ENCODE peak calls at places on chromosomes 12 and 14, in ten cellular contexts. S is kidney tubule cell; X is posterior cingulate gyrus; P is NCI-H1436; O is GM06990; A is activated CD8-positive, alpha-beta T cell treated with anti-CD3 and anti-CD28 coated beads, Interleukin-2, amount 10 ng/mL, durations not matched to agents 7 days and 5 days; E is glutamatergic neuron; W is GM04504; K is H4; V is stimulated activated CD8-positive, alpha-beta memory T cell treated with anti-CD3 and anti-CD28 coated beads, Interleukin-4, amount 100 ng/mL, for 1 hour. U is an unnamed sample.

GRCh38 chr12:124399622-124400021 is 104.7 kb downstream of the RFLNA start:
- DNase-seq in W (no peak), V (no peak), P (no peak), X (peak; percentile 91), O (no peak), A (peak; percentile 41), K (no peak), E (peak; percentile 64), S (no peak), U (no peak)

GRCh38 chr12:115507951-115508722 is 769.4 kb downstream of the MED13L start:
- DNase-seq in S (no peak), K (no peak), P (no peak), E (no peak), X (no peak), W (no peak), V (no peak), O (no peak), A (no peak), U (no peak)

GRCh38 chr14:24436355-24437019 is 6.1 kb downstream of the SDR39U1 start:
- DNase-seq in O (no peak), W (peak; percentile 62), K (peak; percentile 57), S (peak; percentile 79), X (no peak), V (no peak), P (peak; percentile 38), A (peak; percentile 65), E (peak; percentile 39), U (peak; percentile 50)

GRCh38 chr12:130161261-130162231 is 718 bp upstream of the FZD10 start:
- DNase-seq in P (no peak), A (no peak), K (peak; percentile 56), O (no peak), X (no peak), E (peak; percentile 41), W (no peak), V (no peak), S (peak; percentile 3), U (no peak)

GRCh38 chr12:6703631-6704030 is 3.0 kb upstream of the PIANP start:
- DNase-seq in A (peak; percentile 37), V (no peak), P (no peak), O (no peak), X (no peak), K (no peak), S (no peak), W (no peak), E (peak; percentile 69), U (no peak)

GRCh38 chr14:75578786-75579781 is 664 bp downstream of the FLVCR2 start:
- DNase-seq in P (no peak), V (no peak), E (no peak), K (peak; percentile 19), A (no peak), W (no peak), X (no peak), S (peak; percentile 54), O (no peak), U (no peak)

GRCh38 chr14:99231850-99232401 is 40.1 kb downstream of the BCL11B start:
- DNase-seq in W (no peak), P (no peak), S (no peak), E (peak; percentile 56), V (no peak), O (no peak), A (peak; percentile 62), K (peak; percentile 51), X (peak; percentile 69), U (no peak)

GRCh38 chr14:101072945-101073597 is 169.5 kb upstream of the RTL1 start:
- DNase-seq in E (peak; percentile 82), X (peak; percentile 96), O (peak; percentile 23), P (peak; percentile 88), W (peak; percentile 77), K (peak; percentile 99), V (no peak), S (peak; percentile 99), A (no peak), U (no peak)

GRCh38 chr12:57093412-57094193 is 4.7 kb downstream of the NAB2 start:
- DNase-seq in K (peak; percentile 22), S (peak; percentile 50), X (peak; percentile 96), A (peak; percentile 79), O (peak; percentile 81), V (no peak), P (no peak), W (peak; percentile 46), E (peak; percentile 76), U (peak; percentile 29)

GRCh38 chr14:75141967-75142366 is 15.1 kb upstream of the NEK9 start:
- DNase-seq in K (peak; percentile 12), A (peak; percentile 49), S (no peak), O (no peak), E (no peak), P (no peak), X (no peak), V (no peak), W (no peak), U (peak; percentile 25)

GRCh38 chr12:11718768-11719253 is 69.3 kb downstream of the ETV6 start:
- DNase-seq in E (no peak), S (peak; percentile 90), O (no peak), K (peak; percentile 14), V (no peak), P (no peak), X (peak; percentile 81), W (no peak), A (no peak), U (no peak)

GRCh38 chr12:106582661-106583577 is at the start of gene RFX4:
- DNase-seq in K (no peak), O (no peak), V (no peak), A (no peak), E (no peak), P (no peak), S (no peak), X (peak; percentile 85), W (no peak), U (no peak)

GRCh38 chr12:14443531-14443930 is 78.0 kb downstream of the ATF7IP start:
- DNase-seq in E (no peak), O (no peak), X (no peak), W (peak; percentile 3), S (no peak), A (no peak), K (no peak), V (no peak), P (no peak), U (no peak)

GRCh38 chr12:47753021-47754001 is 5.4 kb downstream of the RAPGEF3 start:
- DNase-seq in E (no peak), P (no peak), O (no peak), A (no peak), W (no peak), X (peak; percentile 87), K (peak; percentile 75), S (peak; percentile 74), V (no peak), U (no peak)

GRCh38 chr14:99751539-99752485 is 41.4 kb upstream of the EML1 start:
- DNase-seq in K (peak; percentile 43), X (peak; percentile 80), A (no peak), V (no peak), W (no peak), O (no peak), E (no peak), P (no peak), S (peak; percentile 61), U (no peak)

GRCh38 chr12:13007496-13008233 is 7.6 kb upstream of the HEBP1 start:
- DNase-seq in A (no peak), X (no peak), P (no peak), E (no peak), W (no peak), S (no peak), K (no peak), V (no peak), O (no peak), U (no peak)

GRCh38 chr14:79543966-79544365 is 667.3 kb downstream of the DIO2 start:
- DNase-seq in A (no peak), W (no peak), X (no peak), K (peak; percentile 23), V (no peak), O (no peak), E (peak; percentile 32), P (no peak), S (peak; percentile 56), U (no peak)

GRCh38 chr14:72887514-72887913 is 6.4 kb downstream of the DPF3 start:
- DNase-seq in V (no peak), E (no peak), S (no peak), W (no peak), A (no peak), X (no peak), P (no peak), K (no peak), O (no peak), U (no peak)

GRCh38 chr12:104494137-104494815 is 37.5 kb downstream of the CHST11 start:
- DNase-seq in V (no peak), S (no peak), A (peak; percentile 42), X (no peak), W (no peak), P (no peak), K (no peak), O (peak; percentile 48), E (no peak), U (no peak)

GRCh38 chr14:75277000-75277795 is 1.4 kb upstream of the FOS start:
- DNase-seq in W (peak; percentile 90), S (peak; percentile 91), O (peak; percentile 67), V (no peak), E (peak; percentile 82), P (peak; percentile 38), K (peak; percentile 74), A (peak; percentile 76), X (peak; percentile 97), U (peak; percentile 77)

GRCh38 chr12:85357609-85358008 is 77.6 kb downstream of the ALX1 start:
- DNase-seq in A (no peak), W (no peak), E (no peak), P (no peak), X (no peak), S (no peak), O (no peak), K (no peak), V (no peak), U (no peak)

GRCh38 chr12:122834229-122834920 is 882 bp upstream of the HIP1R start:
- DNase-seq in K (peak; percentile 70), O (no peak), W (no peak), P (no peak), X (peak; percentile 94), A (peak; percentile 38), V (no peak), S (peak; percentile 86), E (peak; percentile 73), U (no peak)

GRCh38 chr12:835754-836493 is 83.5 kb downstream of the WNK1 start:
- DNase-seq in X (no peak), A (no peak), V (no peak), K (no peak), E (no peak), O (no peak), P (no peak), S (no peak), W (no peak), U (no peak)

GRCh38 chr12:402127-402456 is 648 bp downstream of the CCDC77 start:
- DNase-seq in V (no peak), S (peak; percentile 41), P (no peak), O (no peak), E (no peak), K (peak; percentile 53), W (no peak), A (peak; percentile 42), X (no peak), U (no peak)

GRCh38 chr12:6457220-6457945 is 5.5 kb downstream of the TAPBPL start:
- DNase-seq in V (no peak), K (no peak), A (no peak), O (no peak), W (no peak), E (no peak), X (peak; percentile 62), P (no peak), S (no peak), U (no peak)

GRCh38 chr14:68520637-68521556 is 272.0 kb downstream of the ZFP36L1 start:
- DNase-seq in E (no peak), S (peak; percentile 94), A (no peak), X (no peak), W (no peak), V (no peak), O (no peak), P (no peak), K (no peak), U (no peak)

GRCh38 chr14:102223682-102224081 is 81.3 kb downstream of the MOK start:
- DNase-seq in O (no peak), P (no peak), A (no peak), V (no peak), K (no peak), X (no peak), S (no peak), W (no peak), E (no peak), U (no peak)

GRCh38 chr12:121537814-121538698 is 42.8 kb downstream of the KDM2B start:
- DNase-seq in A (peak; percentile 41), S (no peak), O (peak; percentile 42), K (no peak), P (no peak), E (no peak), W (no peak), X (peak; percentile 73), V (no peak), U (peak; percentile 58)